ENCODE peak calls at places on chromosomes 6 and 20, in ten cellular contexts. J is cardiac muscle cell; D is non-pigmented ciliary epithelial cell; M is AG10803; N is germinal center; R is T-helper 9 cell; G is T follicular helper cell; O is RWPE2; P is T-helper 2 cell treated with Interferon-gamma antibody and Interleukin-4, amounts not matched to agents 5 μg/mL and 100 μg/mL, for 36 hours; L is activated naive CD4-positive, alpha-beta T cell treated with Interleukin-2 at 50 U/mL for 16 hours. K is an unnamed sample.

GRCh38 chr20:11355338-11355737 is 562.4 kb upstream of the BTBD3 start:
- DNase-seq in J (no peak), D (no peak), M (no peak), N (no peak), R (no peak), G (no peak), O (no peak), P (no peak), L (no peak), K (no peak)

GRCh38 chr20:610130-611046 is at the start of gene TCF15:
- DNase-seq in J (peak), D (no peak), M (no peak), N (peak), R (no peak), G (no peak), O (no peak), P (peak), L (no peak), K (peak)

GRCh38 chr20:42447270-42447669 is 742.4 kb downstream of the PTPRT start:
- DNase-seq in J (no peak), D (no peak), M (no peak), N (no peak), R (no peak), G (no peak), O (no peak), P (no peak), L (no peak), K (no peak)

GRCh38 chr6:35079311-35080000 is 61.7 kb downstream of the TCP11 start:
- DNase-seq in J (no peak), D (no peak), M (no peak), N (no peak), R (no peak), G (no peak), O (peak), P (no peak), L (no peak), K (no peak)

GRCh38 chr6:15400572-15401004 is 154.7 kb downstream of the JARID2 start:
- DNase-seq in J (peak), D (no peak), M (peak), N (no peak), R (no peak), G (no peak), O (no peak), P (no peak), L (no peak), K (peak)

GRCh38 chr6:147046131-147046530 is 158.1 kb upstream of the STXBP5 start:
- DNase-seq in J (no peak), D (no peak), M (peak), N (no peak), R (no peak), G (no peak), O (no peak), P (no peak), L (no peak), K (no peak)

GRCh38 chr6:13725570-13725969 is 13.9 kb upstream of the RANBP9 start:
- DNase-seq in J (no peak), D (no peak), M (no peak), N (no peak), R (no peak), G (no peak), O (no peak), P (peak), L (peak), K (no peak)

GRCh38 chr20:57474816-57475215 is 50.1 kb downstream of the CTCFL start:
- DNase-seq in J (no peak), D (no peak), M (no peak), N (peak), R (no peak), G (no peak), O (peak), P (no peak), L (no peak), K (no peak)

GRCh38 chr20:51258582-51259175 is 235.8 kb upstream of the KCNG1 start:
- DNase-seq in J (no peak), D (no peak), M (peak), N (no peak), R (no peak), G (no peak), O (peak), P (no peak), L (no peak), K (no peak)

GRCh38 chr6:97726378-97726777 is 443.4 kb upstream of the MMS22L start:
- DNase-seq in J (peak), D (no peak), M (peak), N (no peak), R (no peak), G (no peak), O (no peak), P (no peak), L (no peak), K (peak)

GRCh38 chr6:111381126-111381525 is 101.9 kb downstream of the REV3L start:
- DNase-seq in J (no peak), D (no peak), M (no peak), N (no peak), R (no peak), G (no peak), O (no peak), P (no peak), L (no peak), K (no peak)

GRCh38 chr6:16332175-16332542 is 93.8 kb downstream of the GMPR start:
- DNase-seq in J (peak), D (no peak), M (peak), N (peak), R (peak), G (peak), O (no peak), P (peak), L (peak), K (peak)

GRCh38 chr20:45029884-45030283 is 63.6 kb downstream of the STK4 start:
- DNase-seq in J (no peak), D (no peak), M (no peak), N (no peak), R (no peak), G (no peak), O (no peak), P (no peak), L (no peak), K (no peak)

GRCh38 chr6:125346926-125347563 is 45.3 kb upstream of the HDDC2 start:
- DNase-seq in J (no peak), D (no peak), M (no peak), N (peak), R (no peak), G (no peak), O (no peak), P (no peak), L (no peak), K (no peak)

GRCh38 chr6:26594730-26595632 is 1.8 kb upstream of the ABT1 start:
- DNase-seq in J (no peak), D (peak), M (peak), N (no peak), R (no peak), G (no peak), O (no peak), P (no peak), L (peak), K (peak)

GRCh38 chr6:164929155-164929977 is 380.0 kb downstream of the C6orf118 start:
- DNase-seq in J (no peak), D (no peak), M (no peak), N (no peak), R (no peak), G (no peak), O (no peak), P (no peak), L (no peak), K (no peak)

GRCh38 chr20:52731086-52731485 is 241.1 kb upstream of the TSHZ2 start:
- DNase-seq in J (no peak), D (no peak), M (no peak), N (no peak), R (no peak), G (no peak), O (no peak), P (no peak), L (no peak), K (peak)

GRCh38 chr6:138815797-138816528 is 20.1 kb downstream of the ECT2L start:
- DNase-seq in J (peak), D (peak), M (peak), N (peak), R (no peak), G (no peak), O (no peak), P (no peak), L (no peak), K (peak)

GRCh38 chr6:22036267-22036666 is 260.6 kb downstream of the PRL start:
- DNase-seq in J (peak), D (peak), M (no peak), N (peak), R (no peak), G (no peak), O (peak), P (no peak), L (no peak), K (peak)